ENCODE peak calls at places on chromosomes 16 and 17, in four cellular contexts. C, O, Z and T are unnamed samples.

GRCh38 chr17:17127730-17128291 is 78.3 kb downstream of the PLD6 start:
- DNase-seq in C (no peak), O (no peak), Z (no peak), T (no peak)

GRCh38 chr17:67107811-67108210 is 63.5 kb downstream of the CACNG1 start:
- DNase-seq in C (no peak), O (no peak), Z (no peak), T (peak; percentile 59)

GRCh38 chr17:40118093-40118492 is 3.7 kb upstream of the MSL1 start:
- DNase-seq in C (no peak), O (no peak), Z (no peak), T (no peak)

GRCh38 chr17:6245301-6245810 is 175.2 kb downstream of the WSCD1 start:
- DNase-seq in C (no peak), O (no peak), Z (no peak), T (no peak)

GRCh38 chr17:80846932-80847331 is 144.7 kb upstream of the CHMP6 start:
- DNase-seq in C (no peak), O (no peak), Z (no peak), T (no peak)

GRCh38 chr17:63531022-63531965 is 8.1 kb downstream of the KCNH6 start:
- DNase-seq in C (no peak), O (no peak), Z (no peak), T (no peak)

GRCh38 chr16:70711211-70711978 is 25.5 kb upstream of the MTSS2 start:
- DNase-seq in C (no peak), O (peak; percentile 66), Z (no peak), T (no peak)

GRCh38 chr17:81391268-81391963 is 3.8 kb upstream of the BAHCC1 start:
- DNase-seq in C (no peak), O (no peak), Z (no peak), T (no peak)

GRCh38 chr17:45101546-45101882 is 30.8 kb downstream of the PLCD3 start:
- DNase-seq in C (no peak), O (no peak), Z (no peak), T (no peak)

GRCh38 chr17:15308758-15309157 is 32.6 kb downstream of the TEKT3 start:
- DNase-seq in C (no peak), O (no peak), Z (no peak), T (no peak)

GRCh38 chr17:27340575-27340974 is 46.7 kb downstream of the WSB1 start:
- DNase-seq in C (no peak), O (no peak), Z (no peak), T (no peak)

GRCh38 chr17:79038545-79039135 is 14.7 kb downstream of the C1QTNF1 start:
- DNase-seq in C (no peak), O (no peak), Z (peak; percentile 99), T (no peak)

GRCh38 chr17:38687291-38687690 is 12.5 kb upstream of the EPOP start:
- DNase-seq in C (no peak), O (no peak), Z (no peak), T (no peak)

GRCh38 chr17:16486373-16487250 is 5.4 kb downstream of the LRRC75A start:
- DNase-seq in C (peak; percentile 96), O (peak; percentile 41), Z (peak; percentile 27), T (peak; percentile 82)

GRCh38 chr16:86118467-86119307 is 219.7 kb downstream of the IRF8 start:
- DNase-seq in C (no peak), O (no peak), Z (no peak), T (peak; percentile 5)

GRCh38 chr17:82309656-82310570 is 7.5 kb downstream of the CD7 start:
- DNase-seq in C (no peak), O (no peak), Z (no peak), T (no peak)

GRCh38 chr16:64826374-64826773 is 295.5 kb downstream of the CDH11 start:
- DNase-seq in C (no peak), O (no peak), Z (no peak), T (no peak)

GRCh38 chr16:13378151-13378550 is 476.8 kb downstream of the SHISA9 start:
- DNase-seq in C (no peak), O (no peak), Z (no peak), T (no peak)

GRCh38 chr17:76493505-76494167 is 7.6 kb downstream of the RHBDF2 start:
- DNase-seq in C (no peak), O (no peak), Z (no peak), T (no peak)

GRCh38 chr17:79979201-79979840 is 56.4 kb downstream of the TBC1D16 start:
- DNase-seq in C (no peak), O (no peak), Z (no peak), T (no peak)

GRCh38 chr17:37177234-37177633 is 198.6 kb upstream of the C17orf78 start:
- DNase-seq in C (no peak), O (no peak), Z (no peak), T (no peak)

GRCh38 chr17:7927596-7927995 is 2.1 kb downstream of the KCNAB3 start:
- DNase-seq in C (no peak), O (no peak), Z (no peak), T (no peak)
- TF ChIP-seq CTCF in C (no peak), O (no peak), Z (no peak), T (no peak)

GRCh38 chr16:73032548-73033270 is 15.2 kb downstream of the ZFHX3 start:
- DNase-seq in C (no peak), O (peak; percentile 44), Z (no peak), T (no peak)
- H3K4me3 ChIP-seq in C (no peak overlapping the region), O (peak overlapping the region; percentile 3), Z (no peak overlapping the region), T (no peak overlapping the region)

DNA sequence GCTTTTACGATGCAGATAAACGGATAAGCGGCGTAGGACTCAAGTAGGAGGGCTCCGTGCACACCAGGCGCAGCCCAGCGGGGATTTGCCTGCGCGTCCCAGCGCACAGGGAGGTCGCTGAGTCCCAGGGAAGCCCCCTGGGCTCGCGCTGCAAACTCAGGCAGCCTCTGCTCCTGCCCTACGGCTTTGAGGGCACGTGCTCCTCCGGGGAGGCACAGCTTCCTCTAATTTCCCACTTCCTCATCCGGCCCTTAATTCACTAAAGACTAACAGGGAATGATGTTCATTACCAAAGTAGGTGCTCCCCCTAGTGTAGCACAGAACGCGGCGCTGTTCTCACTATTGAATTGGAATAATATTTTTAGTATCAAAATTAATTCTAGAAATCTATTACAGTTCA is 825.4 kb downstream of the KCNJ18 start:
- DNase-seq in C (no peak), O (no peak), Z (no peak), T (no peak)
- TF ChIP-seq CTCF in C (no peak), O (no peak), Z (no peak), T (no peak)

GRCh38 chr16:53865492-53865863 is 161.5 kb downstream of the FTO start:
- DNase-seq in C (no peak), O (no peak), Z (no peak), T (no peak)
- H3K4me3 ChIP-seq in C (no peak overlapping the region), O (no peak overlapping the region), Z (no peak overlapping the region), T (no peak overlapping the region)

DNA sequence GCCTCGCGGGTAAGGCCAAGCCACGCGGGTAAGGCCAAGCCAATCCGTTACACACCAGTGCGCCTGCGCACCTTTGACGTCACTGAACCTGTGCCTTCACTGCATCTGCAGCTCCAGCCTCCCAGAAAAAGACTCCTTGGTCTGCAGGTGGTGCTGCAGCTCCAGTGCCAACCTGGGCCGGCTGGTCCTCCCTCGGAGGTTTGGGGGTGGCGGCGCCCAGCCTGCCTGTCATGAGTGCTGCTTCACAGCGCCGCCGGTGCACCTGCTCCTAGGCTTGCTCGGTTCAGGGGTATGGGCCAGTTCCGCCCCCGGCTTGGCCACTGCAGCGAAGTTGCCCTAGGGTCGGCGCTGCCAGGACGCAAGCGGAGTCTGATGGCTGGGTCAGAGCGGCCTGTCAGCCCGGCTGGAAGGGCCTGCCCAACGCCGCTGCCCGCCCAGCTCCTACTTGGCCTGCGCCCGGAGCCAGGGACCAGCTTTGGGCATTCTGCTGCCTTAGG is 146.6 kb downstream of the USP22 start:
- DNase-seq in C (no peak), O (no peak), Z (no peak), T (no peak)
- TF ChIP-seq CTCF in C (no peak), O (peak; percentile 8), Z (no peak), T (peak; percentile 33)

DNA sequence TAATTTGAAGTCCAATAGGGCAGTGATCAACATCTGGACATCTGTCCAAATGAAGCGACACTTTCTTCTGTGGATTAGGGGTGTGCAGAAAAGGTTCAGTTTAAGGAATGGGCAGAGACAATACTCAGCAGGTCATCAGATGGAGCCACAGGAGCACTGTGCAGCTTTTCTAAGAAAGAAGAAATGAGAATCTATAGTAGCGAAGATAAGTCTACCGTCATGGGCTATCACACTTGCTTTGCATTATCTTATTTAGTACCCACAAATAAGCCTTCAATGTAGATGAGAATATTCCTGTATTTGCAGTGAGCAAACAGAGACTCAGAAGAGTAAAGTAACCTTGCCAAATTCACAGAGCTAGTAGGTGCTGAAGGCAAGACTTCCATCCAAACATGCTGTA is 412.0 kb upstream of the GOT2 start:
- DNase-seq in C (no peak), O (no peak), Z (no peak), T (no peak)
- H3K4me3 ChIP-seq in C (no peak overlapping the region), O (no peak overlapping the region), Z (no peak overlapping the region), T (no peak overlapping the region)

GRCh38 chr17:72419866-72420774 is 299.3 kb downstream of the SOX9 start:
- DNase-seq in C (peak; percentile 72), O (no peak), Z (no peak), T (peak; percentile 92)
- TF ChIP-seq CTCF in C (no peak), O (no peak), Z (no peak), T (no peak)

GRCh38 chr17:43732961-43733360 is 25.6 kb downstream of the SOST start:
- DNase-seq in C (no peak), O (no peak), Z (peak; percentile 64), T (no peak)
- H3K4me3 ChIP-seq in C (no peak overlapping the region), O (no peak overlapping the region), Z (no peak overlapping the region), T (no peak overlapping the region)